ENCODE peak calls at places on chromosomes 1 and 21, in five cellular contexts. X is prostate gland, I is heart right ventricle, G is brain microvascular endothelial cell, S is PC-3. J is an unnamed sample. For H3K27me3, the result is how much of the 10 kb centered on the place peaks cover.

GRCh38 chr1:219027161-219027673 is 146.5 kb upstream of the LYPLAL1 start:
- DNase-seq in X (no peak), I (no peak), G (no peak), S (no peak), J (no peak)

GRCh38 chr1:38077523-38078147 is 31.0 kb upstream of the POU3F1 start:
- DNase-seq in X (no peak), I (no peak), G (no peak), S (peak), J (peak)

GRCh38 chr1:20588634-20589225 is at the start of gene CDA:
- DNase-seq in X (no peak), I (no peak), G (no peak), S (peak), J (no peak)

GRCh38 chr1:16092097-16092922 is 18.9 kb upstream of the FAM131C start:
- DNase-seq in X (no peak), I (no peak), G (no peak), S (no peak), J (no peak)

GRCh38 chr1:143720087-143721023 is 251.4 kb downstream of the FAM72C start:
- DNase-seq in X (no peak), I (no peak), G (no peak), S (no peak), J (peak)

GRCh38 chr1:174968750-174969244 is 30.9 kb upstream of the CACYBP start:
- DNase-seq in X (no peak), I (no peak), G (peak), S (peak), J (no peak)

GRCh38 chr1:118487932-118488331 is 302.9 kb upstream of the SPAG17 start:
- DNase-seq in X (no peak), I (no peak), G (no peak), S (no peak), J (no peak)

GRCh38 chr1:207021139-207021861 is 11.3 kb downstream of the C1orf116 start:
- DNase-seq in X (no peak), I (no peak), G (peak), S (peak), J (peak)

GRCh38 chr1:172177849-172178248 is 242.6 kb upstream of the C1orf105 start:
- DNase-seq in X (no peak), I (no peak), G (no peak), S (peak), J (no peak)

GRCh38 chr21:45382698-45383000 is 22.3 kb upstream of the COL18A1 start:
- DNase-seq in X (no peak), I (no peak), G (no peak), S (no peak), J (no peak)

GRCh38 chr1:12583484-12583883 is 34.5 kb downstream of the DHRS3 start:
- DNase-seq in X (no peak), I (no peak), G (no peak), S (no peak), J (no peak)

GRCh38 chr1:66294692-66295384 is 239.1 kb upstream of the SGIP1 start:
- DNase-seq in X (no peak), I (no peak), G (peak), S (peak), J (peak)

GRCh38 chr1:159853417-159853816 is 9.0 kb downstream of the VSIG8 start:
- DNase-seq in X (no peak), I (no peak), G (peak), S (no peak), J (no peak)

GRCh38 chr1:239922778-239923522 is 168.7 kb upstream of the FMN2 start:
- DNase-seq in X (no peak), I (no peak), G (no peak), S (peak), J (no peak)

GRCh38 chr1:67058761-67059160 is 4.8 kb upstream of the SLC35D1 start:
- DNase-seq in X (no peak), I (no peak), G (no peak), S (peak), J (no peak)

GRCh38 chr1:71494163-71494562 is 413.3 kb upstream of the ZRANB2 start:
- DNase-seq in X (no peak), I (no peak), G (no peak), S (peak), J (peak)

GRCh38 chr1:246113555-246114095 is 393.5 kb downstream of the SMYD3 start:
- DNase-seq in X (no peak), I (no peak), G (no peak), S (no peak), J (no peak)

GRCh38 chr1:230798491-230798890 is 51.3 kb downstream of the CAPN9 start:
- DNase-seq in X (no peak), I (no peak), G (no peak), S (no peak), J (no peak)

GRCh38 chr1:198903203-198903602 is 264.4 kb downstream of the PTPRC start:
- DNase-seq in X (no peak), I (no peak), G (no peak), S (no peak), J (peak)

GRCh38 chr1:6099297-6099696 is 53.6 kb downstream of the KCNAB2 start:
- DNase-seq in X (no peak), I (no peak), G (no peak), S (no peak), J (no peak)

GRCh38 chr1:6459850-6460265 is 6.1 kb downstream of the TNFRSF25 start:
- DNase-seq in X (no peak), I (no peak), G (no peak), S (no peak), J (no peak)

GRCh38 chr1:179082308-179083030 is 599 bp downstream of the TOR3A start:
- DNase-seq in X (no peak), I (peak), G (no peak), S (peak), J (peak)

GRCh38 chr1:119673171-119673940 is 25.3 kb upstream of the ZNF697 start:
- DNase-seq in X (no peak), I (no peak), G (peak), S (peak), J (no peak)

GRCh38 chr1:208652300-208653160 is 408.3 kb upstream of the PLXNA2 start:
- DNase-seq in X (peak), I (peak), G (peak), S (peak), J (peak)

GRCh38 chr1:155192346-155193274 is 15.1 kb downstream of the THBS3 start:
- DNase-seq in X (peak), I (no peak), G (no peak), S (peak), J (no peak)

GRCh38 chr1:44305962-44306422 is 49.1 kb downstream of the ERI3 start:
- DNase-seq in X (no peak), I (no peak), G (no peak), S (no peak), J (no peak)

GRCh38 chr21:45326169-45326833 is 38.6 kb upstream of the POFUT2 start:
- DNase-seq in X (no peak), I (no peak), G (no peak), S (no peak), J (no peak)

GRCh38 chr1:221742555-221743415 is 896 bp upstream of the DUSP10 start:
- DNase-seq in X (peak), I (peak), G (peak), S (peak), J (peak)

GRCh38 chr1:21299007-21299406 is 8.7 kb upstream of the ECE1 start:
- DNase-seq in X (no peak), I (no peak), G (no peak), S (no peak), J (no peak)

GRCh38 chr1:234538930-234539649 is 60.1 kb upstream of the TARBP1 start:
- DNase-seq in X (peak), I (peak), G (no peak), S (no peak), J (no peak)

GRCh38 chr1:53366901-53367502 is 39.1 kb upstream of the LRP8 start:
- DNase-seq in X (no peak), I (no peak), G (no peak), S (no peak), J (no peak)

GRCh38 chr1:14296795-14297194 is 301.7 kb upstream of the KAZN start:
- DNase-seq in X (no peak), I (no peak), G (no peak), S (peak), J (peak)

GRCh38 chr1:114009393-114009792 is 30.1 kb downstream of the OLFML3 start:
- DNase-seq in X (no peak), I (no peak), G (peak), S (peak), J (no peak)

GRCh38 chr1:155003766-155004351 is 1.3 kb downstream of the ZBTB7B start:
- DNase-seq in X (peak), I (peak), G (no peak), S (peak), J (peak)

GRCh38 chr1:100290291-100290690 is 24.3 kb downstream of the RTCA start:
- DNase-seq in X (no peak), I (no peak), G (peak), S (no peak), J (no peak)

GRCh38 chr1:60425528-60425927 is 352.0 kb upstream of the C1orf87 start:
- DNase-seq in X (no peak), I (no peak), G (peak), S (peak), J (no peak)

DNA sequence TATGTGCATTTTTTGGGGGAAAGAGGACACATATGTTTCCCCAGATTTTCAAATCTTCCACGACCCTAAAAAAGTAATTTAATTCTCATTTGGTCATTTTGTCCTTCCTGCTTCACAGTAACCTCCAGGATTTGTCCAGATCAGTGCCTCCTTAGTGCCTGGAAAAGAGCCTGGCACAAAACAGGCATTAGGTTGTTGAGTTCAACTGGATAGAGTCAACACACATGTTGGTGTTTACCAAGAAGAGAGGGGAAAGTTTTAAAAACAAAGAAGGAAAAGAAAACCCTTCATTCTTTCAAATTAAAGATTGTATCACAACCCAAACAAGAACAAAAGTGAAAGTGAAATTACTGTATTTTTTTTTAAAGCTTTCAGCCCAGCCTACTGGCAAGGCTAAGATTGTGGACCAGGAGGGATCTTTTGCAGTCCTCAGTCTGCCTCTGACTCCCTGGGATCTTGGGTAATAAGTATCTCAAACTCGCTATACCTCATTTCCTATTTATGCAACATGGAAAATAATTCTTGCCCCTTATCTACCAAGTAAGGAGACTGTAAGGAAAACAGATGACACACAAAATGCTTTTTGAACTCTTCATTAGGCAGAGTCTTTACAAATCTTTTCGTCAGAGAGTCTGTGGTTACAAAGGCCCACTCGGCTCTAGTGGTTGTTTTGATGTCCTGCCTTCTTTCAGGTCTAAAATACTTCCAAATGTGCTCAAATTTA is 57.8 kb downstream of the ZNF281 start:
- DNase-seq in X (no peak), I (no peak), G (peak), S (no peak), J (peak)
- H3K4me3 ChIP-seq in X (no peak), I (no peak), G (no peak), S (peak), J (no peak)

DNA sequence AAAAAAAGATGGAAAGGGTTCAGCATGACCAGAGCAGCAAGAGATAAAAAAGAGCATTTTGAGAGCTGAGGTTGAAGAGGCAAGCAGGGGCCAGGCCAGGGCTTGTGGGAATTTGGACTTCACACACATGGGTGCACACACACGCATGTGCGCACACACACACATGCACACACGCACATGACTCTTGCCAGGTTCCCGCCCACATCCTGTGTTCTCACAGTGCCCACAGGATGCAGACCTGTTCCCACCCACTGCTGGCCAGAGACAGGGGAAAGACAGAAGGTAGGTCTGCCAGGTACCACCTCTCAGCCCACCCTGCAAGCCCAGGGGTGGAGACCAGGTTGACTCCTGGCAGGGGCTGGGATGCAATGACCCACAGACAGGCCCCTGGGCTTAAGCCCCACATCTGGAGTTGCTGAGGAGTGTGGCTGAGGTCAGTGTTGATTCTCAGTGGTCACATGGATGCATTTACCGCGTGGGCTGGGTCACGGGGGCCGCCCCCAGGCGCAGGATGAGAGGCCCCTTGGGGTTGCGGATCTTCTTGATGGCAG is 4.4 kb downstream of the COL16A1 start:
- DNase-seq in X (no peak), I (no peak), G (no peak), S (no peak), J (no peak)
- H3K27me3 ChIP-seq in X (under half), I (under half), G (under half), S (under half), J (under half)

GRCh38 chr1:228464487-228464983 is 22.6 kb upstream of the RNF187 start:
- DNase-seq in X (no peak), I (peak), G (peak), S (no peak), J (peak)

GRCh38 chr1:228463009-228463558 is 24.1 kb upstream of the RNF187 start:
- DNase-seq in X (no peak), I (no peak), G (no peak), S (no peak), J (no peak)

GRCh38 chr1:228463559-228464455 is 23.4 kb upstream of the RNF187 start:
- DNase-seq in X (no peak), I (no peak), G (no peak), S (no peak), J (peak)

GRCh38 chr1:228465571-228466146 is 21.5 kb upstream of the RNF187 start:
- DNase-seq in X (no peak), I (no peak), G (no peak), S (no peak), J (no peak)

GRCh38 chr1:228465134-228465533 is 22.0 kb upstream of the RNF187 start:
- DNase-seq in X (no peak), I (no peak), G (no peak), S (no peak), J (no peak)
- H3K4me3 ChIP-seq in X (no peak), I (peak), G (peak), S (no peak), J (no peak)

GRCh38 chr1:98049370-98050115 is 128.7 kb upstream of the DPYD start:
- DNase-seq in X (no peak), I (no peak), G (no peak), S (no peak), J (no peak)

GRCh38 chr1:98053471-98054366 is 132.9 kb upstream of the DPYD start:
- DNase-seq in X (peak), I (peak), G (peak), S (peak), J (peak)

GRCh38 chr1:98048234-98048633 is 127.4 kb upstream of the DPYD start:
- DNase-seq in X (peak), I (peak), G (peak), S (peak), J (peak)

GRCh38 chr1:98054367-98054701 is 133.5 kb upstream of the DPYD start:
- DNase-seq in X (no peak), I (no peak), G (no peak), S (no peak), J (no peak)

DNA sequence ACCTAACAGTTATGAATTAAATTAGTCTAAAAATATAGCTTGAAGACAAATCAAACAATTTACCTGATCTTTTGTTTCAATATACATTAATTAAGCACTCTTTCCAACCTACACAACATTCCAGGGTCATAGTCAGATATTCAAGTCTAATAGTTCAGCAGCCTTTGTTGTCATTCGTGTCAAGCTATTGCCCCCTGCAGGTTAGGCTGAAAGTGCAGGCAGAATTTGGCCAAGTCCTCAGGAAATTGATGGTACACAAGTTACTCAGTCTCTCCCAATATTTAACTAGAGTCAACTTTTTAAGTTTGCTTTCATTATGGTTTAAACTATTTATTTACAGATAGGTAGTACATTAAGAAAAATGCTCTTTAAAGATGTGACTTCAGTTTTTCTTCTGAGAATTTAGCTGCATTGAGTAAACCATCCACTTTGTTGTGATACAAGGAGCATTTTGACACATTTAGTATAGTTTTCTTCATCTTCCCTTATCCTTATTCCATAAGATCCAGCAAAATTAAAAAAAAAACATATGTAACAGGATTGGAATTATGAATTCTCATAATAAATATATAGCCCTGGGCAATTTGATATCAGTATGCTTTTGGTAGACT is 130.3 kb upstream of the DPYD start:
- DNase-seq in X (peak), I (peak), G (peak), S (peak), J (peak)
- H3K27me3 ChIP-seq in X (under half), I (under half), G (under half), S (under half), J (under half)

GRCh38 chr21:29762570-29763082 is 177.2 kb downstream of the GRIK1 start:
- DNase-seq in X (no peak), I (no peak), G (no peak), S (no peak), J (no peak)
- H3K4me3 ChIP-seq in X (no peak), I (no peak), G (no peak), S (no peak), J (no peak)

GRCh38 chr1:1205769-1206375 is 520 bp downstream of the TNFRSF18 start:
- DNase-seq in X (no peak), I (no peak), G (no peak), S (no peak), J (no peak)
- H3K27me3 ChIP-seq in X (under half), I (under half), G (under half), S (under half), J (under half)

GRCh38 chr1:153774036-153774435 is 1.2 kb upstream of the SLC27A3 start:
- DNase-seq in X (no peak), I (no peak), G (no peak), S (no peak), J (no peak)

GRCh38 chr1:153774780-153775431 is at the start of gene SLC27A3:
- DNase-seq in X (peak), I (peak), G (peak), S (peak), J (no peak)

GRCh38 chr1:153771841-153772593 is 3.2 kb upstream of the SLC27A3 start:
- DNase-seq in X (no peak), I (peak), G (no peak), S (no peak), J (no peak)

GRCh38 chr1:153771241-153771640 is 4.0 kb upstream of the SLC27A3 start:
- DNase-seq in X (no peak), I (no peak), G (no peak), S (no peak), J (no peak)

GRCh38 chr1:153773004-153773921 is 1.9 kb upstream of the SLC27A3 start:
- DNase-seq in X (no peak), I (no peak), G (no peak), S (no peak), J (no peak)
- H3K4me3 ChIP-seq in X (no peak), I (no peak), G (no peak), S (no peak), J (no peak)

DNA sequence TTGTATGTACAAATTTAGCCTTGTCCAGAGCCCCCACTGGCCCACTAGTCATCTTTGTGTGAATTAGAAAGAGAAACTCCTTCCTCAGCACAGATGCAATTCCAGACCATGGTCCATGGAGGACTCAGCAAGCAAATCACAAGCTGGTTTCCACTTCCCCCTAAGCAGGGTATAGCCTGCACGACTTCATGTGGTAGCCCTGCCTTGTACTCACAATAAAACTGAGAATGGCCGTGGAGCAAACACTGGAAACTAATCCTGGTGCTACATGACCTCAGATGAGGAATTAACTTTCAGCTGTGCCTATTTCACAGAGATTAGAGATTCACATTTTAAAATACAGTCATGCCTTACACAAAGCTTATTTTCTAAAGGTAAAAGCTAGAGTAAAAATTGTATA is 32.5 kb downstream of the KCNH1 start:
- DNase-seq in X (no peak), I (no peak), G (no peak), S (no peak), J (no peak)
- H3K27me3 ChIP-seq in X (under half), I (under half), G (under half), S (half or more), J (under half)

GRCh38 chr21:42009831-42010506 is at the start of gene ZBTB21:
- DNase-seq in X (peak), I (peak), G (peak), S (peak), J (peak)
- H3K4me3 ChIP-seq in X (peak), I (peak), G (peak), S (peak), J (peak)

J was measured in MG63.